ENCODE peak calls at places on chromosomes 3 and 15, in six cellular contexts. One of them, this sample, is unnamed. For H3K27me3 and H3K36me3, the result is how much of the 10 kb centered on the place peaks cover.

GRCh38 chr15:70242962-70243685 is 145.4 kb upstream of the TLE3 start:
- DNase-seq in Peyer's patch: no peak
- DNase-seq in endodermal cell: peak
- DNase-seq in tibial nerve: no peak
- DNase-seq in ovary: no peak
- DNase-seq in tibial artery: no peak
- DNase-seq in this sample: peak

GRCh38 chr15:56524915-56525314 is 60.0 kb upstream of the MNS1 start:
- DNase-seq in Peyer's patch: no peak
- DNase-seq in ovary: no peak
- DNase-seq in tibial nerve: no peak
- DNase-seq in tibial artery: no peak
- DNase-seq in endodermal cell: no peak
- DNase-seq in this sample: no peak

GRCh38 chr15:82875411-82876003 is 66.1 kb downstream of the WHAMM start:
- DNase-seq in ovary: no peak
- DNase-seq in Peyer's patch: no peak
- DNase-seq in tibial artery: no peak
- DNase-seq in tibial nerve: no peak
- DNase-seq in endodermal cell: no peak
- DNase-seq in this sample: no peak

GRCh38 chr3:190430906-190431305 is 18.8 kb downstream of the TMEM207 start:
- DNase-seq in endodermal cell: no peak
- DNase-seq in ovary: no peak
- DNase-seq in tibial artery: no peak
- DNase-seq in tibial nerve: no peak
- DNase-seq in Peyer's patch: no peak
- DNase-seq in this sample: no peak

GRCh38 chr15:66923438-66923881 is 141.9 kb upstream of the SMAD3 start:
- DNase-seq in Peyer's patch: no peak
- DNase-seq in tibial nerve: no peak
- DNase-seq in endodermal cell: peak
- DNase-seq in ovary: no peak
- DNase-seq in tibial artery: peak
- DNase-seq in this sample: peak

GRCh38 chr15:88449581-88449980 is 17.6 kb downstream of the MRPL46 start:
- DNase-seq in Peyer's patch: no peak
- DNase-seq in tibial nerve: no peak
- DNase-seq in ovary: no peak
- DNase-seq in tibial artery: no peak
- DNase-seq in endodermal cell: no peak
- DNase-seq in this sample: no peak

GRCh38 chr3:128498901-128499530 is 6.0 kb upstream of the GATA2 start:
- DNase-seq in Peyer's patch: no peak
- DNase-seq in tibial nerve: no peak
- DNase-seq in tibial artery: peak
- DNase-seq in endodermal cell: peak
- DNase-seq in ovary: no peak
- DNase-seq in this sample: no peak

GRCh38 chr3:89332311-89333159 is 225.1 kb downstream of the EPHA3 start:
- DNase-seq in endodermal cell: peak
- DNase-seq in tibial artery: no peak
- DNase-seq in tibial nerve: no peak
- DNase-seq in ovary: no peak
- DNase-seq in Peyer's patch: no peak
- DNase-seq in this sample: no peak

GRCh38 chr3:146387566-146387965 is 81.8 kb downstream of the PLSCR2 start:
- DNase-seq in ovary: no peak
- DNase-seq in Peyer's patch: no peak
- DNase-seq in endodermal cell: no peak
- DNase-seq in tibial nerve: no peak
- DNase-seq in tibial artery: no peak
- DNase-seq in this sample: no peak

GRCh38 chr15:35740761-35741160 is 194.8 kb upstream of the DPH6 start:
- DNase-seq in ovary: no peak
- DNase-seq in Peyer's patch: no peak
- DNase-seq in tibial nerve: no peak
- DNase-seq in endodermal cell: no peak
- DNase-seq in tibial artery: no peak
- DNase-seq in this sample: no peak

GRCh38 chr15:40763801-40764765 is at the start of gene GCHFR:
- DNase-seq in endodermal cell: peak
- DNase-seq in tibial artery: peak
- DNase-seq in Peyer's patch: peak
- DNase-seq in tibial nerve: peak
- DNase-seq in ovary: peak
- DNase-seq in this sample: peak

GRCh38 chr3:197297020-197297419 is 1.4 kb downstream of the DLG1 start:
- DNase-seq in tibial nerve: no peak
- DNase-seq in Peyer's patch: no peak
- DNase-seq in endodermal cell: no peak
- DNase-seq in tibial artery: no peak
- DNase-seq in ovary: no peak
- DNase-seq in this sample: no peak

GRCh38 chr15:69807752-69808151 is 290.0 kb downstream of the TLE3 start:
- DNase-seq in ovary: no peak
- DNase-seq in tibial nerve: no peak
- DNase-seq in Peyer's patch: no peak
- DNase-seq in endodermal cell: no peak
- DNase-seq in tibial artery: peak
- DNase-seq in this sample: no peak

GRCh38 chr3:105013657-105014056 is 353.1 kb upstream of the ALCAM start:
- DNase-seq in Peyer's patch: no peak
- DNase-seq in tibial artery: no peak
- DNase-seq in endodermal cell: no peak
- DNase-seq in tibial nerve: no peak
- DNase-seq in ovary: no peak
- DNase-seq in this sample: no peak

GRCh38 chr3:123559040-123559861 is 25.6 kb downstream of the HACD2 start:
- DNase-seq in ovary: no peak
- DNase-seq in tibial artery: no peak
- DNase-seq in endodermal cell: no peak
- DNase-seq in Peyer's patch: no peak
- DNase-seq in tibial nerve: peak
- DNase-seq in this sample: peak

GRCh38 chr3:186785517-186786018 is 2.2 kb downstream of the EIF4A2 start:
- DNase-seq in Peyer's patch: no peak
- DNase-seq in endodermal cell: no peak
- DNase-seq in tibial artery: no peak
- DNase-seq in ovary: no peak
- DNase-seq in tibial nerve: no peak
- DNase-seq in this sample: no peak

GRCh38 chr3:150106752-150107428 is 136.2 kb upstream of the PFN2 start:
- DNase-seq in Peyer's patch: no peak
- DNase-seq in tibial artery: no peak
- DNase-seq in tibial nerve: no peak
- DNase-seq in endodermal cell: peak
- DNase-seq in ovary: no peak
- DNase-seq in this sample: no peak

GRCh38 chr15:67177750-67178149 is 76.7 kb downstream of the AAGAB start:
- DNase-seq in tibial nerve: no peak
- DNase-seq in tibial artery: peak
- DNase-seq in ovary: no peak
- DNase-seq in endodermal cell: no peak
- DNase-seq in Peyer's patch: peak
- DNase-seq in this sample: no peak

GRCh38 chr15:50562735-50563640 is 16.5 kb upstream of the USP50 start:
- DNase-seq in endodermal cell: no peak
- DNase-seq in Peyer's patch: no peak
- DNase-seq in tibial artery: no peak
- DNase-seq in ovary: no peak
- DNase-seq in tibial nerve: no peak
- DNase-seq in this sample: no peak

GRCh38 chr3:182268711-182269110 is 524.6 kb upstream of the ATP11B start:
- DNase-seq in ovary: no peak
- DNase-seq in tibial artery: no peak
- DNase-seq in Peyer's patch: no peak
- DNase-seq in tibial nerve: no peak
- DNase-seq in endodermal cell: no peak
- DNase-seq in this sample: no peak

GRCh38 chr15:67146875-67147381 is 81.5 kb downstream of the SMAD3 start:
- DNase-seq in endodermal cell: peak
- DNase-seq in tibial artery: peak
- DNase-seq in Peyer's patch: peak
- DNase-seq in tibial nerve: no peak
- DNase-seq in ovary: peak
- DNase-seq in this sample: no peak

GRCh38 chr3:127351775-127352350 is 64.0 kb upstream of the PRR20G start:
- DNase-seq in ovary: no peak
- DNase-seq in tibial nerve: no peak
- DNase-seq in Peyer's patch: no peak
- DNase-seq in endodermal cell: no peak
- DNase-seq in tibial artery: no peak
- DNase-seq in this sample: peak

GRCh38 chr3:186854146-186854545 is 11.6 kb downstream of the ADIPOQ start:
- DNase-seq in ovary: no peak
- DNase-seq in tibial artery: no peak
- DNase-seq in Peyer's patch: no peak
- DNase-seq in tibial nerve: no peak
- DNase-seq in endodermal cell: peak
- DNase-seq in this sample: no peak

GRCh38 chr3:21752749-21753347 is 1.8 kb upstream of the ZNF385D start:
- DNase-seq in tibial artery: no peak
- DNase-seq in endodermal cell: no peak
- DNase-seq in tibial nerve: no peak
- DNase-seq in Peyer's patch: no peak
- DNase-seq in ovary: no peak
- DNase-seq in this sample: peak

GRCh38 chr3:180980612-180981011 is 8.9 kb downstream of the DNAJC19 start:
- DNase-seq in Peyer's patch: no peak
- DNase-seq in tibial artery: no peak
- DNase-seq in endodermal cell: no peak
- DNase-seq in tibial nerve: no peak
- DNase-seq in ovary: no peak
- DNase-seq in this sample: no peak

GRCh38 chr15:65962187-65962586 is 92.9 kb downstream of the RAB11A start:
- DNase-seq in ovary: no peak
- DNase-seq in tibial artery: no peak
- DNase-seq in tibial nerve: no peak
- DNase-seq in endodermal cell: no peak
- DNase-seq in Peyer's patch: no peak
- DNase-seq in this sample: no peak

GRCh38 chr3:84836961-84837360 is 121.8 kb upstream of the CADM2 start:
- DNase-seq in tibial artery: no peak
- DNase-seq in Peyer's patch: no peak
- DNase-seq in tibial nerve: no peak
- DNase-seq in endodermal cell: peak
- DNase-seq in ovary: no peak
- DNase-seq in this sample: peak

GRCh38 chr15:90572893-90573292 is 43.2 kb downstream of the CRTC3 start:
- DNase-seq in tibial nerve: no peak
- DNase-seq in Peyer's patch: no peak
- DNase-seq in endodermal cell: no peak
- DNase-seq in tibial artery: no peak
- DNase-seq in ovary: no peak
- DNase-seq in this sample: no peak
- H3K4me3 ChIP-seq in tibial nerve: no peak
- H3K4me3 ChIP-seq in Peyer's patch: no peak
- H3K4me3 ChIP-seq in endodermal cell: no peak
- H3K4me3 ChIP-seq in tibial artery: no peak
- H3K4me3 ChIP-seq in ovary: no peak
- H3K4me3 ChIP-seq in this sample: no peak

GRCh38 chr15:45391746-45392711 is 13.7 kb upstream of the GATM start:
- DNase-seq in tibial artery: no peak
- DNase-seq in endodermal cell: no peak
- DNase-seq in tibial nerve: no peak
- DNase-seq in Peyer's patch: no peak
- DNase-seq in ovary: no peak
- DNase-seq in this sample: no peak
- H3K27me3 ChIP-seq in tibial artery: under half
- H3K27me3 ChIP-seq in endodermal cell: under half
- H3K27me3 ChIP-seq in tibial nerve: under half
- H3K27me3 ChIP-seq in Peyer's patch: under half
- H3K27me3 ChIP-seq in ovary: under half
- H3K27me3 ChIP-seq in this sample: under half

GRCh38 chr3:172315401-172316091 is 132.7 kb downstream of the GHSR start:
- DNase-seq in ovary: no peak
- DNase-seq in tibial nerve: no peak
- DNase-seq in endodermal cell: peak
- DNase-seq in tibial artery: no peak
- DNase-seq in Peyer's patch: no peak
- DNase-seq in this sample: no peak

GRCh38 chr3:172316758-172317157 is 131.5 kb downstream of the GHSR start:
- DNase-seq in ovary: no peak
- DNase-seq in Peyer's patch: no peak
- DNase-seq in tibial nerve: no peak
- DNase-seq in endodermal cell: no peak
- DNase-seq in tibial artery: no peak
- DNase-seq in this sample: no peak

GRCh38 chr3:172312711-172313110 is 135.5 kb downstream of the GHSR start:
- DNase-seq in endodermal cell: no peak
- DNase-seq in tibial artery: no peak
- DNase-seq in tibial nerve: no peak
- DNase-seq in Peyer's patch: no peak
- DNase-seq in ovary: no peak
- DNase-seq in this sample: no peak

GRCh38 chr3:172313671-172314070 is 134.6 kb downstream of the GHSR start:
- DNase-seq in tibial artery: no peak
- DNase-seq in endodermal cell: no peak
- DNase-seq in tibial nerve: no peak
- DNase-seq in ovary: no peak
- DNase-seq in Peyer's patch: no peak
- DNase-seq in this sample: no peak

DNA sequence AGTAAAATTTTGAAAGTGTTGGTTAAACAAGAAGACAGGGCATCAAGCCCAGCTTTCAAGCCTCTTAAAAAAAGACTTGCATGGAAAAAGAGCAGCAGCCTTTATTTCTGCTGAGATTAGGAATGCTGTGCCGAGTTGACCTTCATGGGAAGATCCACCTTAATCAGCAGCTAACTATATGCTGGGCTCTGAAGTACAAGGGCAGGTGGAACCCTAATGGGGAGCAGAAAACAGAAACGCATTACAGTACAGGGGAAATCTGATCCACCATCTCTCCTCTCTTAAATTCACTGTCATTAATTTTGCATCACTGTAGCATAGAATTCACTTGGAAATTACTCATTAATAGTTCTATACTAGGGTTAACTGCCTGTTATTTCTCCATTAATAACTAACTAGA is 133.6 kb downstream of the GHSR start:
- DNase-seq in tibial artery: no peak
- DNase-seq in Peyer's patch: no peak
- DNase-seq in tibial nerve: no peak
- DNase-seq in ovary: no peak
- DNase-seq in endodermal cell: no peak
- DNase-seq in this sample: no peak
- H3K36me3 ChIP-seq in tibial artery: under half
- H3K36me3 ChIP-seq in Peyer's patch: under half
- H3K36me3 ChIP-seq in tibial nerve: under half
- H3K36me3 ChIP-seq in ovary: under half
- H3K36me3 ChIP-seq in endodermal cell: half or more
- H3K36me3 ChIP-seq in this sample: under half

DNA sequence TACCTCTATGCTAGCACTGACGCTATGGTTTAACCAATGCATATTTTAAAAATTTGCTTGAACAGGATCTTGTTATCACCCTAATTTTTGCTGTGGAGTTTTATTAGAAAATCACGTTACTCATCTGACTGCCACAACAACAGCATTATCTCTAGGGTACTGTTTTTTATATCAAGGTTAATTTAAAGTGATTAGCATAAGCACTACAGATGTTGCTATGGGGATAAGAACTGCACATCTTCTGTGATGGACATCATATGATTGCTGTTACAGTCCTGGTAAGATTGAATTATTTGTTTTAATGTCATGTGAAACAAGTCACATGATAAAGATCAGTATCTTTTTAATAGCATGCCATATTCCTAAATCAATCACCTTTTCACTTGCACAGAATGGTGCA is 492.2 kb upstream of the ROBO2 start:
- DNase-seq in Peyer's patch: no peak
- DNase-seq in ovary: no peak
- DNase-seq in tibial nerve: no peak
- DNase-seq in endodermal cell: no peak
- DNase-seq in tibial artery: no peak
- DNase-seq in this sample: no peak
- H3K4me3 ChIP-seq in Peyer's patch: no peak
- H3K4me3 ChIP-seq in ovary: no peak
- H3K4me3 ChIP-seq in tibial nerve: no peak
- H3K4me3 ChIP-seq in endodermal cell: no peak
- H3K4me3 ChIP-seq in tibial artery: no peak
- H3K4me3 ChIP-seq in this sample: no peak